ENCODE peak calls at places on chromosomes 4 and X, in eight cellular contexts. E is foreskin fibroblast; B is kidney; S is nephron progenitor cell; I is brain microvascular endothelial cell; R is CD4-positive, alpha-beta T cell; Y is progenitor cell of endocrine pancreas; J is esophagus squamous epithelium. G is an unnamed sample.

GRCh38 chrX:155048997-155049619 is 21.8 kb downstream of the CMC4 start:
- DNase-seq in Y (peak), J (no peak), S (peak), E (no peak), I (peak), B (no peak), R (peak), G (no peak)

GRCh38 chrX:11209798-11210197 is 83.4 kb upstream of the AMELX start:
- DNase-seq in E (no peak), B (no peak), J (no peak), R (no peak), Y (no peak), S (no peak), I (no peak), G (no peak)

GRCh38 chr4:117796677-117797076 is 237.6 kb upstream of the NDST3 start:
- DNase-seq in I (no peak), Y (no peak), R (no peak), B (no peak), J (no peak), E (no peak), S (no peak), G (no peak)

GRCh38 chr4:7150083-7150635 is 42.2 kb upstream of the SORCS2 start:
- DNase-seq in S (no peak), Y (no peak), B (no peak), J (no peak), I (no peak), R (no peak), E (no peak), G (no peak)

GRCh38 chr4:73208376-73208775 is 50.2 kb downstream of the ANKRD17 start:
- DNase-seq in R (no peak), I (peak), E (peak), S (no peak), J (no peak), Y (no peak), B (no peak), G (no peak)

GRCh38 chr4:139872274-139872673 is 206.7 kb downstream of the MGST2 start:
- DNase-seq in I (peak), B (no peak), J (no peak), E (peak), S (no peak), Y (no peak), R (no peak), G (no peak)

GRCh38 chr4:10457255-10457801 is at the start of gene ZNF518B:
- DNase-seq in Y (peak), R (peak), B (peak), S (peak), E (peak), I (peak), J (no peak), G (peak)

GRCh38 chr4:108375434-108375833 is 206.7 kb upstream of the LEF1 start:
- DNase-seq in J (no peak), I (no peak), Y (no peak), E (no peak), S (no peak), R (no peak), B (no peak), G (no peak)

GRCh38 chrX:920234-920799 is 289.7 kb downstream of the SHOX start:
- DNase-seq in E (peak), B (no peak), R (no peak), S (peak), I (peak), Y (no peak), J (no peak), G (no peak)

GRCh38 chrX:23799469-23800065 is 16.6 kb downstream of the SAT1 start:
- DNase-seq in B (no peak), E (no peak), Y (no peak), I (no peak), S (no peak), R (no peak), J (no peak), G (no peak)

GRCh38 chr4:152408514-152409327 is 127.2 kb downstream of the FBXW7 start:
- DNase-seq in B (no peak), R (no peak), J (no peak), I (peak), Y (no peak), S (peak), E (no peak), G (no peak)

GRCh38 chrX:113644426-113644825 is 803.8 kb upstream of the AMOT start:
- DNase-seq in J (no peak), S (no peak), B (no peak), E (peak), R (no peak), I (no peak), Y (no peak), G (no peak)

GRCh38 chrX:22378296-22378695 is 105.6 kb downstream of the CBLL2 start:
- DNase-seq in J (no peak), I (no peak), S (no peak), B (no peak), R (no peak), E (no peak), Y (no peak), G (no peak)

GRCh38 chr4:75895744-75896314 is 6.4 kb downstream of the PPEF2 start:
- DNase-seq in I (no peak), S (no peak), R (no peak), E (peak), Y (no peak), J (no peak), B (no peak), G (no peak)

GRCh38 chr4:68383115-68383514 is 33.2 kb upstream of the YTHDC1 start:
- DNase-seq in E (no peak), J (no peak), I (no peak), B (no peak), R (no peak), S (no peak), Y (no peak), G (no peak)

GRCh38 chr4:27791640-27792039 is 931.0 kb downstream of the STIM2 start:
- DNase-seq in B (no peak), J (no peak), E (peak), I (peak), Y (no peak), S (no peak), R (no peak), G (no peak)

GRCh38 chrX:37912286-37912685 is 64.9 kb upstream of the DYNLT3 start:
- DNase-seq in Y (no peak), J (no peak), R (no peak), I (peak), B (no peak), E (no peak), S (no peak), G (no peak)

GRCh38 chr4:109826719-109827118 is 1.1 kb upstream of the RRH start:
- DNase-seq in J (no peak), S (no peak), B (no peak), E (no peak), R (no peak), Y (no peak), I (no peak), G (no peak)

GRCh38 chrX:105695451-105695850 is 126.9 kb upstream of the NRK start:
- DNase-seq in B (no peak), R (no peak), Y (no peak), E (peak), J (no peak), I (no peak), S (no peak), G (no peak)

GRCh38 chr4:147247577-147247976 is 233.3 kb upstream of the EDNRA start:
- DNase-seq in Y (no peak), I (no peak), S (no peak), E (no peak), B (no peak), R (no peak), J (no peak), G (no peak)

GRCh38 chr4:106690487-106690886 is 321.9 kb upstream of the GIMD1 start:
- DNase-seq in R (no peak), B (no peak), S (no peak), J (no peak), I (peak), E (peak), Y (no peak), G (no peak)

GRCh38 chrX:39728025-39728424 is 369.7 kb downstream of the BCOR start:
- DNase-seq in R (no peak), B (no peak), S (no peak), E (no peak), Y (no peak), J (no peak), I (no peak), G (no peak)

GRCh38 chr4:148445071-148445902 is 3.1 kb upstream of the NR3C2 start:
- DNase-seq in I (no peak), R (peak), B (peak), Y (peak), S (peak), J (peak), E (no peak), G (peak)

GRCh38 chr4:62460329-62460728 is 1260.2 kb downstream of the ADGRL3 start:
- DNase-seq in J (no peak), E (no peak), R (no peak), S (no peak), I (no peak), B (no peak), Y (no peak), G (no peak)

GRCh38 chr4:74228691-74229640 is 71.0 kb downstream of the MTHFD2L start:
- DNase-seq in Y (peak), B (peak), J (peak), I (peak), S (peak), E (peak), R (peak), G (peak)

GRCh38 chrX:69564665-69565064 is 51.2 kb upstream of the EDA start:
- DNase-seq in R (no peak), B (no peak), E (no peak), J (no peak), I (no peak), S (no peak), Y (no peak), G (no peak)

GRCh38 chr4:99437686-99438577 is 2.8 kb upstream of the ADH7 start:
- DNase-seq in R (no peak), I (no peak), B (no peak), E (no peak), S (no peak), Y (no peak), J (peak), G (no peak)

GRCh38 chr4:154164931-154165839 is 326.4 kb downstream of the DCHS2 start:
- DNase-seq in S (no peak), I (peak), E (peak), B (no peak), Y (no peak), R (no peak), J (no peak), G (no peak)

GRCh38 chrX:106707771-106708454 is 18.6 kb upstream of the RNF128 start:
- DNase-seq in S (no peak), J (no peak), E (peak), Y (no peak), B (no peak), I (peak), R (no peak), G (no peak)

GRCh38 chrX:110280954-110281353 is 36.9 kb downstream of the AMMECR1 start:
- DNase-seq in I (no peak), B (no peak), E (peak), R (no peak), J (no peak), S (no peak), Y (no peak), G (no peak)

GRCh38 chr4:186689476-186689875 is 34.2 kb downstream of the FAT1 start:
- DNase-seq in B (no peak), S (no peak), R (no peak), I (no peak), E (no peak), Y (no peak), J (no peak), G (no peak)

GRCh38 chrX:41862562-41863184 is 60.7 kb downstream of the CASK start:
- DNase-seq in R (no peak), E (no peak), S (no peak), I (no peak), J (no peak), B (no peak), Y (no peak), G (no peak)

GRCh38 chrX:41857670-41858069 is 65.7 kb downstream of the CASK start:
- DNase-seq in I (no peak), R (no peak), S (no peak), J (no peak), Y (no peak), B (no peak), E (no peak), G (no peak)

GRCh38 chrX:41868392-41868977 is 54.9 kb downstream of the CASK start:
- DNase-seq in J (no peak), I (no peak), S (no peak), Y (no peak), R (no peak), E (no peak), B (no peak), G (no peak)

GRCh38 chrX:41858161-41858775 is 65.1 kb downstream of the CASK start:
- DNase-seq in E (no peak), S (no peak), B (no peak), R (no peak), I (no peak), Y (no peak), J (no peak), G (no peak)

DNA sequence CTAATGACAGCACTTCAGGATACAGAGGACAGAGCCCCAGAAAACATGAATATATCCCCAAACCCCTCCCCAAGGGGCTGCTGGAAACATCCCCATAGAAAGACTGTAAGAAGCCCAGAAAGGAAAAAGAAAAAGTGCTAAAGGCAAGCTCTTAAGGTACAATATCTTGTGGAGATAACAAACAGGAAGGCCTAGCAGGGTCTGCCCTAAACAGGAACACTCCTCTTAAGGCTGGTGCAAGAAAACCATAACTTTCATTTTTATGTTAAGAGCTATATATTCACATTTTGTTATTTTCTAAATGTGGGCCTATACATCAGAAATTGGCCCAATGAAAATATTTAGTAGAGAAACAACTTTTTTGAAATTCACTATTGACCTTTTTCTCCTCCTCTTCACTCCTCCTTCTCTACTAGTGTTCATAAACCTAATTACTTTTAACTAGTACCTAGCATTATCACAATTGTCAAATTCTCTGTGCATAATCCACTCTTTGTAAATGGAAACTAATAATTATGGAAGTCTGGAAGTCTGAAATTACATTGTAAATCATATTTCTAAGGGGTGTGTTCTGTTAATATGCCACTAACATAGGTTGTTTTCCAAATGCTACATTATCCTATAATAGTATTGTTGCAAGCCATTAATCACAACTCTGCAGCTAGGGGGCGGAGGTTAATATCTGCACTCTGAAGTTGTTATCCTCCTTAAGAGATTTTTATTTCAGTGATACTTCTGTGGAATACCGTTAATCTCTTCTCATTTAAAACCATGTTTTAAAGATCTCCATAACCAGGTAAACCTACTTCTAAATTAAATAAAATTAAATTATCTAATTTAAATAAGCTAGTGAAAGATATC is 59.8 kb downstream of the CASK start:
- DNase-seq in Y (no peak), B (no peak), E (no peak), R (no peak), J (no peak), I (no peak), S (no peak), G (no peak)
- TF ChIP-seq CTCF in Y (no peak), B (no peak), E (no peak), R (no peak), J (no peak), I (peak), S (no peak), G (no peak)

DNA sequence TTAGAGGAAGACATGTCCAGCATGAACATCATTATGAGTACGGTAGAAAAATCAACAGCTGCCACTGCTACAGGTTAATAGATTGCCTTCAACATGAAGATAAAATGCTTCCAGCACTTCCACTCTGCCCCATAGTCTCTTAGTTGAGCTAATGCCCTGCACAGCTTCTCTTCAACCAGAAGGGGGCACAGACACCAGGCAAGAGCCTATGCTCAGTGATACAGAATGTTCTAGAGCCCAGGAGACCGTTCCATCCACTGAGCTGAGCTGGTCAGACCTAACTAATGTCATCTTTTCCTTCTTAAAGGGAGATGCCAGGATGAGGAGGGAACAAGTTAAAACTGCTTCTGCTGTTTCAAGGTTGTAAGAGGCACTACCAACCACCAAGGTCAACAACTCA is 42.2 kb downstream of the SMIM10L2A start:
- DNase-seq in S (no peak), B (no peak), Y (no peak), R (no peak), E (no peak), J (no peak), I (peak), G (no peak)
- TF ChIP-seq CTCF in S (no peak), B (no peak), Y (no peak), R (no peak), E (peak), J (peak), I (peak), G (no peak)

GRCh38 chr4:161647757-161648156 is 516.0 kb downstream of the FSTL5 start:
- DNase-seq in E (no peak), S (no peak), I (no peak), B (peak), J (no peak), Y (no peak), R (no peak), G (no peak)

GRCh38 chr4:161642708-161643107 is 521.1 kb downstream of the FSTL5 start:
- DNase-seq in Y (no peak), R (no peak), B (no peak), E (no peak), I (no peak), J (no peak), S (no peak), G (no peak)
- TF ChIP-seq CTCF in Y (no peak), R (no peak), B (no peak), E (no peak), I (no peak), J (no peak), S (no peak), G (no peak)

DNA sequence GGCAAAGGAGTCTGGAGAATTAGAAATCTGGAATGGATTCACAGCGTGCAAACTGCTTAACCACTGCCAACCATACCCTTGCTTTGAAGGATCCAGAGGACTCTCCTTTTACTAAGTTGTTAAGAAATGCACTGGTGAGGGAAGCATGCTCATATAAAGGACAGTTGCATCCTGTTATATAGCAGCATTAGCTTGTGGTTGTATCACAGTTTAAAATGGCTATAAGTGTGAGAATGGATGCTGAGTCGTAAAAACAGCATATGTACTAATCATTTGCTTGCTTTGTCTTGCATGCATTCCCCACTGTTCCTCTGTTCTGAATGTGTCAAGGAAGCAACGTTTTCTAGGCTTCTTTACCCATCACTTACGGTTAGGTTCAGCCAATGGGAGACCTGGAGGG is 101.1 kb downstream of the CXCL13 start:
- DNase-seq in Y (no peak), B (no peak), I (no peak), S (no peak), R (no peak), J (no peak), E (no peak), G (no peak)
- TF ChIP-seq CTCF in Y (no peak), B (no peak), I (no peak), S (no peak), R (no peak), J (no peak), E (no peak), G (no peak)

DNA sequence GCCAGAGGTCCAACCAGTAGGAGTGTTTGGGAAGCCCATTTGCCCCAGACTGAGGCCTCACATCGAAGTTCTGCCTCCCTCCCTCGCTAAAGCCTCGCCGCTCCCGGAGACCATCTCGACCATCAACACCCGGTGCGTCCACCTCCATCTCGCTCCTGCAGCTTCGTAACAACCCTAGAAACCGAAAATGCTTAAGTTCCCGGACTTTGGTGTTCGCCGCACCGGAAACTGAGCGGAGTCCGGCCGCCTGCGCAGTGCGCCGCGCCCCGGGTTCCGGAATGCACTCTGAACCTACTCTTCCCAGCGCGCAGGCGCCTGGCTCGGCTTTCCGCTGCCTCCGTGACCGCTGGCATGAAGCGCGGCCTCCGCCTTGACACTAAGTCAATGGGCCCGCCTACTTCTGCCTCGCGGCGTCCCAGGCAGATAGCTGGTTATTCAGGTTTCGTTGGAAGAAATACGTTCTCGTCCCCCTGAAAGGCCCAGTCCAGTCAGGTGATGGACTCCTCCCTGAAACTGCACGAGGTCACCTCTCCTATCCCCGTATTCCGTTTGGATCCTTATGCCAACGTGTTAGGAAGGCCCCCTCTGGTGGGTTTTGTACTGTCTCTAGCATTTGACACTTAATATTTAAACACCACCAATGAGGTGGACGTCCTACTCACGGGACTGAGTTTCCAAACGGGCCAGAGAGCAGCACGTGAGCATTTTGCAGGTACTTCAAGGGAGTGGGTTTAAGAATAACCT is 21.4 kb downstream of the FABP2 start:
- DNase-seq in J (no peak), E (peak), I (peak), B (peak), S (peak), Y (peak), R (peak), G (peak)
- TF ChIP-seq CTCF in J (peak), E (no peak), I (peak), B (no peak), S (no peak), Y (peak), R (no peak), G (no peak)

G was measured in natural killer cell.